ENCODE peak calls at places on chromosome 9, in five cellular contexts. O is GM12892, A is breast epithelium, S is SK-N-MC, R is stomach. F is an unnamed sample.

GRCh38 chr9:124510650-124511425 is 3.6 kb upstream of the NR5A1 start:
- DNase-seq in O (peak), A (no peak), S (no peak), R (no peak), F (no peak)

GRCh38 chr9:118091221-118091620 is 387.0 kb downstream of the TLR4 start:
- DNase-seq in O (no peak), A (no peak), S (no peak), R (no peak), F (no peak)

GRCh38 chr9:72788966-72789365 is 163.9 kb downstream of the ALDH1A1 start:
- DNase-seq in O (no peak), A (no peak), S (no peak), R (no peak), F (no peak)

GRCh38 chr9:127138444-127138843 is 16.0 kb upstream of the ANGPTL2 start:
- DNase-seq in O (no peak), A (no peak), S (no peak), R (peak), F (no peak)

GRCh38 chr9:37550781-37551180 is 25.4 kb downstream of the FBXO10 start:
- DNase-seq in O (no peak), A (no peak), S (no peak), R (no peak), F (no peak)

GRCh38 chr9:109708507-109708945 is 71.5 kb upstream of the PALM2AKAP2 start:
- DNase-seq in O (no peak), A (no peak), S (no peak), R (no peak), F (no peak)

GRCh38 chr9:22141906-22142305 is 132.8 kb upstream of the CDKN2B start:
- DNase-seq in O (no peak), A (no peak), S (no peak), R (no peak), F (no peak)

GRCh38 chr9:127580371-127580770 is 31.7 kb upstream of the STXBP1 start:
- DNase-seq in O (no peak), A (no peak), S (no peak), R (no peak), F (no peak)

GRCh38 chr9:126207256-126207655 is 119.4 kb upstream of the MVB12B start:
- DNase-seq in O (no peak), A (no peak), S (no peak), R (no peak), F (no peak)

GRCh38 chr9:117411547-117411946 is 3.3 kb downstream of the ASTN2 start:
- DNase-seq in O (peak), A (no peak), S (no peak), R (peak), F (peak)

GRCh38 chr9:113386571-113387393 is 10.0 kb upstream of the HDHD3 start:
- DNase-seq in O (no peak), A (no peak), S (no peak), R (no peak), F (no peak)

GRCh38 chr9:9912459-9912858 is 700.3 kb downstream of the PTPRD start:
- DNase-seq in O (no peak), A (no peak), S (no peak), R (no peak), F (no peak)

GRCh38 chr9:134635431-134636141 is 6.0 kb upstream of the COL5A1 start:
- DNase-seq in O (no peak), A (no peak), S (no peak), R (no peak), F (no peak)

DNA sequence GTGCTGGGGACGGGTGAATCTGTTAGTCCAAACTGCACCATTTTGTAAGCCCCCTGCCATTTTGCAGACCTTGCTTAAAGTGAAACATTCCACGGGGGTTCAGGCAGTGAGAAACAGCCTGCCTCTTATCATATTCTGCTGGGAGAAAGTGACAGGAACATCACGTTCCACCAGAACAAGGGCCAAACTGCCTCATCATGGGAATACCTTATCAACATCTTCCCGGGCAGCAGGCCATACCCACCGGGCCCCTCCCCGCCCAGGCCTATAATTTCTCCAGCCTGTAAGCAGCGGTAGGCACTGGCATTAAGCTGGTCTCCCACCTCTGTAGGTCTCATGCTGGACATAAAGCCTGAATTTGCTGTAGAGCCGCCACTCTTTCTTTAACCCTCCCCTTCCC is 1.5 kb upstream of the CFAP77 start:
- DNase-seq in O (no peak), A (no peak), S (no peak), R (no peak), F (no peak)
- TF ChIP-seq POLR2AphosphoS5 in O (no peak), A (no peak), S (no peak), R (no peak), F (no peak)

GRCh38 chr9:86036555-86036954 is 62.8 kb downstream of the GOLM1 start:
- DNase-seq in O (no peak), A (no peak), S (no peak), R (no peak), F (no peak)
- TF ChIP-seq POLR2AphosphoS5 in O (no peak), A (no peak), S (no peak), R (no peak), F (no peak)

DNA sequence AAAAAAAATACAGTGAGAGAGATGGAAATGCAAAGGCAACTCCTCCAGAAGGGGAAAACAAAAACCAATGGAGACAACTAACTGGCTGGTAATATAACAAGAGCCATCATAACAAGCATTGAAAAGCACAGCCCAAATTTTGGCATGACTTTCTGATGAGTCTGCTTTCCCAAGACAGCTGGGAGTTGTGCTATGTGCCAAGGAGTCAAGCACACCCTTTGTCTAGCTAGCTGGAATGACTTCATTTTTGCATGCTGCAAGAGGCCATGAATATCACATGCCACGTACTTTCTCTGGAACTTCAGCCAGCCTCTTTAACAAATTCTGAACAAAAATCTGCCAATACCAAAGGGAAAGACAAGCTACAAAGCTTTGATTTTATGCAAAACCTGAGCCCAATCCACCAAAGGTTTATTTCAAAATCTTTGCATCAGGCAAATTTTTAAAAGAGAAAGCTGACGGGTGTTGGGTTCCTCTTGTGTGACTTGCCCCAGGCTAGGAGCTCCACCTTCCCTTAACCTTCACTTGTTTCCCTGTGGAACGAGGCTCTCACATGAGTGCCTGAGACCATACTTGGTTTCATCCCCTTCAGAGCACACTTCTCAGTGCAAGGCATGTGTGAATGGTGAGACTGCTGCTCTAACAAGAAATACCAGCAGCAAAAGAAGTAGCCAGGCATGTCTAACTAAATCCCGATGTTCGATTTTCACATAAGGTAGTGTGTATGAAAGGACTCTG is 47.3 kb downstream of the S1PR3 start:
- DNase-seq in O (no peak), A (peak), S (no peak), R (no peak), F (no peak)
- TF ChIP-seq POLR2AphosphoS5 in O (no peak), A (peak), S (no peak), R (peak), F (no peak)

GRCh38 chr9:36146666-36147065 is 10.1 kb downstream of the GLIPR2 start:
- DNase-seq in O (no peak), A (no peak), S (no peak), R (no peak), F (no peak)

GRCh38 chr9:36149197-36149596 is 12.7 kb downstream of the GLIPR2 start:
- DNase-seq in O (no peak), A (no peak), S (no peak), R (no peak), F (no peak)

GRCh38 chr9:36147441-36148175 is 11.1 kb downstream of the GLIPR2 start:
- DNase-seq in O (no peak), A (no peak), S (no peak), R (no peak), F (no peak)

GRCh38 chr9:36150529-36151305 is 14.2 kb downstream of the GLIPR2 start:
- DNase-seq in O (no peak), A (no peak), S (no peak), R (no peak), F (no peak)

GRCh38 chr9:36148652-36149051 is 12.1 kb downstream of the GLIPR2 start:
- DNase-seq in O (peak), A (peak), S (no peak), R (peak), F (no peak)
- TF ChIP-seq POLR2AphosphoS5 in O (no peak), A (peak), S (no peak), R (peak), F (no peak)

GRCh38 chr9:137482094-137482781 is 23.1 kb upstream of the NSMF start:
- DNase-seq in O (no peak), A (peak), S (no peak), R (peak), F (no peak)
- TF ChIP-seq POLR2AphosphoS5 in O (no peak), A (peak), S (no peak), R (peak), F (no peak)

DNA sequence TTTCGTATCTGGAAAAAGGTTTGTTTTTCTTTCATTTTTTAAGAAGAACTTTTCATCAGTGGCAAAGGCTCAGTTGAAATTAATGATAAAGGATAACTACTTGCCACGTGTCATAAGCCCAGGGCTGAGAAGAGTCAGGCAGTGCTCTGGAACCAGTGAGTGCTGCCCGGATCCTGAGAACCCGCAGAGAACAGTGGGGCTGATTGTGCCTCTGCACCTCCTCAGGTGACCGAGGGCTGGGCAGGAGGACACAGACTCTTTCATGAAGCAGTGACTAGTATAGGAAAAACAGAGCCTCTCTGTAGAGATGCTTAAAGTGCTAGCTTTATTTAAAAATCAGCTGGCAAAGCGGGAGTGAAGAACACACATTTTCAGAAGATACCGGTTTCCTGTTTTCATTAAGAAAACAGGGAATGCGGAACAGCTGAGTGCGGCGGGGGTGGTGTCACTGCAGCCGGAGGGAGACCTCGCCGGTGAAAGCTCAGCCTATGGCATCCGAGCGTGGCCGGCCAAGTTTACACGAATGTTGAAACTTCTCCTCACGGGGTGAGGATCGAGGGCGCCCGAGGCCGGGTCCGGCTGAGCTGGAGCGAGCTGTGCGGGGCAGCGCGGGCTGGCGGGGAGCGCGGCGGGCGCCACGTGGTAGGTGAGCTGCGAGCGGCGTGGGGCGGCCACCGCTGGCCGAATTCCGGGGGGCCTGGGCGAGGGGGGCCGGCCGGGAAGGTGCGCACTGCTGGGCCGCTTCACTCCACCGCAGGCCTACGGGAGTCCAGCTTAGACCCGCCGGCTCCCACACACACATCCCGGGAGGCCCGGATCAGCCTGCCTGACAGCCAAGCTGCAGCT is 134.7 kb upstream of the DMRT1 start:
- DNase-seq in O (peak), A (peak), S (no peak), R (peak), F (no peak)
- TF ChIP-seq POLR2AphosphoS5 in O (no peak), A (peak), S (no peak), R (peak), F (no peak)

DNA sequence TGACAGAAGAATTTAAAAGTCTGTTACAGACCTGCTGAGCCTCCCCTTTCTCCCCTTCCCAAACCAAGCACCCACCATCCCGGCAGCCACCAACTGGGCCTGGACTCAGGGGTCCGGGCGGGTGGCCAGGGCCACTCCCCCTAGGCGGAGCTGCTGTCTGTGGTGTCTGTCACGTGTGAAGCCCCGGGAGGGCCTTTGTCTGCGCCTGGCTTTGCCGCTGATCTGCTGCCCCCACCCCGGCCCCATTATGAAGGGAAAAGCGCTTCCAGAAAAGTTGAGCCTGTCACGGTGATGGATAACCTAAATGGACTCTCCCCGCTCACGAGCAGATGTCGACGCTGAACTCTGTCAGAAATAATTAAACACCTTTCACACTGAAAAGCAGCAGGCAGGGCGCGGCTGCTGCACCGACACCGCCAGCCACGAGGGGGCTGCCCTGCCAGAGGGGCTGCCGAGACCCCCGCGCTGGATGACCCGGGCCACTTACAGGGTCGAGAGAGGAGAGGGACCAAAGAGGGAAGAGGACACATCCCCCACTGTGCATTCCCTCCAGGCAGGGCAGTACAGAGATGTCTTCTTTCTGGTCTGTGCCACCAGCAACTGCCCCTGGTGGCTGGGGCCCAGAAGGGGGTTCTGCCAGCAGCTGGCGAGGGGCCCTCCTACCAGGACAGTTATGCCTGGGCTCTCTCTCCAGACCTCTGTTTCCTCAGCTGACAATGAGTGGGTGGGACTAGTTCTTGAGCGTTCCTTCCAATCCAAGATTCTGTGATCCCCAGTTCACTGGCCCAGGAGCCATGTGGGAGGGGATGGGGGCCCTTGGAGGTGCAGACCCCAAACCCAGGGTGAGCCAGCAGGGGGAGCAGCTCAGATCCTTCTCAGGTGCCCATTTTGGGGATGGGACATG is 36.0 kb upstream of the BARHL1 start:
- DNase-seq in O (no peak), A (no peak), S (no peak), R (no peak), F (no peak)
- TF ChIP-seq POLR2AphosphoS5 in O (no peak), A (no peak), S (no peak), R (no peak), F (no peak)

GRCh38 chr9:4604678-4605095 is 57.4 kb upstream of the PLPP6 start:
- DNase-seq in O (peak), A (peak), S (peak), R (peak), F (peak)
- TF ChIP-seq POLR2AphosphoS5 in O (no peak), A (no peak), S (no peak), R (no peak), F (no peak)